ENCODE peak calls at places on chromosomes 16 and 17, in nine cellular contexts. L is lower leg skin, K is uterus, S is right lobe of liver, C is transverse colon, N is heart left ventricle, Y is sigmoid colon, Z is stomach, T is thyroid gland. B is an unnamed sample.

GRCh38 chr16:3509470-3509928 is 8.7 kb downstream of the CLUAP1 start:
- DNase-seq in T (no peak), N (no peak), Y (peak; percentile 59), K (no peak), C (peak; percentile 63), L (peak; percentile 88), Z (peak; percentile 49), S (peak; percentile 43), B (no peak)

GRCh38 chr17:36978810-36979584 is 30.2 kb downstream of the AATF start:
- DNase-seq in N (no peak), C (no peak), Y (no peak), K (no peak), L (no peak), Z (no peak), T (no peak), S (no peak), B (no peak)

GRCh38 chr17:48995871-48996695 is 1.1 kb upstream of the IGF2BP1 start:
- DNase-seq in N (no peak), Z (no peak), Y (no peak), C (no peak), L (peak; percentile 79), T (no peak), S (no peak), K (no peak), B (peak; percentile 84)

GRCh38 chr16:54145881-54146280 is 140.7 kb downstream of the IRX3 start:
- DNase-seq in Z (no peak), N (no peak), T (no peak), K (no peak), S (no peak), L (peak; percentile 31), Y (no peak), C (no peak), B (no peak)

GRCh38 chr17:50055055-50055425 is 870 bp upstream of the ITGA3 start:
- DNase-seq in Y (no peak), K (no peak), N (peak; percentile 29), T (peak; percentile 96), L (no peak), Z (peak; percentile 87), C (peak; percentile 87), S (peak; percentile 45), B (peak; percentile 88)

GRCh38 chr17:16988749-16989229 is 16.9 kb upstream of the TNFRSF13B start:
- DNase-seq in T (no peak), S (no peak), C (peak; percentile 36), L (peak; percentile 80), Z (no peak), Y (peak; percentile 60), N (no peak), K (no peak), B (no peak)

GRCh38 chr16:86476956-86477530 is 33.3 kb upstream of the FOXF1 start:
- DNase-seq in Y (no peak), C (no peak), T (no peak), K (peak; percentile 35), S (no peak), L (no peak), Z (no peak), N (no peak), B (no peak)

GRCh38 chr16:87206646-87207451 is 110.3 kb downstream of the C16orf95 start:
- DNase-seq in L (peak; percentile 39), C (no peak), T (no peak), K (no peak), Z (no peak), N (no peak), S (no peak), Y (no peak), B (no peak)

GRCh38 chr17:67439269-67439668 is 62.2 kb downstream of the PITPNC1 start:
- DNase-seq in T (no peak), C (no peak), K (no peak), S (no peak), N (no peak), Z (no peak), L (no peak), Y (no peak), B (no peak)

GRCh38 chr17:67440311-67441051 is 63.4 kb downstream of the PITPNC1 start:
- DNase-seq in N (no peak), Y (no peak), K (no peak), L (no peak), C (no peak), Z (no peak), S (no peak), T (no peak), B (no peak)

GRCh38 chr17:67438669-67439068 is 61.6 kb downstream of the PITPNC1 start:
- DNase-seq in T (no peak), C (no peak), L (no peak), S (no peak), N (no peak), Y (no peak), Z (no peak), K (no peak), B (no peak)

GRCh38 chr17:67442787-67443624 is 65.9 kb downstream of the PITPNC1 start:
- DNase-seq in C (no peak), L (peak; percentile 70), N (no peak), Z (no peak), T (no peak), S (no peak), Y (no peak), K (peak; percentile 20), B (no peak)

DNA sequence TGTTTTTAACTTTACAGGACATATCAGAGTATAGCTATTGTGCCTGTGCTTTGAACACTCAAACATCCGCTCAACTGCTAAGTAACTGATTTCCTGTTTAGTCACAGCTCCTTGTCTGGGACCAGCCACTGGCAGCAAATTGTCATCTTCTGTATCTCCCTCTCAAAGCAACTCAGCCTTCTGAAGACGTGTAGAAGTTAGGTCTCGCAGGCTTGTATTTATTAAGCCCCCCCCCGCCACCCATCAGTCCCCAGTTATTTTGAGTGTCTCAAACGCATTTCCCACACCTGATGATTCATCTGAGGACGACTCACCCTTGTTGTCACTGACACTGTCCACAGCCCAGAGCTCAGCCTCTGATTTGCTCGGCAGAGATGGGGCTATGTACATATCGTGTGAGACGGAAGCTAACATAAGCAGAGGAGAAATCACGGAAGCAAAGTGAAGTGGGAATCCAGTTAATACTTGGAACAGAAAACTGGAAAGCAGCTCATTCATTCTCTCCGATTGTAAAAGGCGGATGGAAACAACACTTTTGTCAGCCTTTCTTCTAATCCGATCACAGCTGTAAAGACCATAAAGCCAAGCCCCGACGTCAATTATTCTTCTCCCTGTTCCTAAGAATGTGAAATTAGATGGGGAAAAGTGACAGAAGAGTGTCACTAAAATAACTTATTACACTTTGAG is 64.1 kb downstream of the PITPNC1 start:
- DNase-seq in S (no peak), C (peak; percentile 40), N (no peak), T (peak; percentile 5), Z (no peak), K (peak; percentile 17), Y (no peak), L (peak; percentile 83), B (peak; percentile 44)
- H3K4me3 ChIP-seq in S (no peak overlapping the region), C (peak overlapping the region; percentile 30), N (no peak overlapping the region), T (no peak overlapping the region), Z (no peak overlapping the region), K (no peak overlapping the region), Y (peak overlapping the region; percentile 1), L (no peak overlapping the region), B (peak overlapping the region; percentile 21)

GRCh38 chr17:75763269-75763607 is 1.8 kb downstream of the GALK1 start:
- DNase-seq in S (no peak), T (no peak), Z (no peak), N (no peak), K (no peak), L (no peak), Y (peak; percentile 67), C (no peak), B (no peak)

GRCh38 chr17:75763613-75764416 is 1.2 kb downstream of the GALK1 start:
- DNase-seq in S (peak; percentile 59), Z (no peak), L (no peak), N (no peak), T (no peak), C (no peak), K (no peak), Y (no peak), B (no peak)

GRCh38 chr17:75765981-75766380 is 989 bp upstream of the GALK1 start:
- DNase-seq in N (no peak), C (no peak), Y (no peak), T (no peak), L (no peak), K (no peak), S (peak; percentile 46), Z (no peak), B (no peak)

GRCh38 chr17:75764417-75764710 is 628 bp downstream of the GALK1 start:
- DNase-seq in K (no peak), Z (no peak), Y (no peak), T (no peak), L (no peak), N (no peak), C (no peak), S (no peak), B (no peak)

DNA sequence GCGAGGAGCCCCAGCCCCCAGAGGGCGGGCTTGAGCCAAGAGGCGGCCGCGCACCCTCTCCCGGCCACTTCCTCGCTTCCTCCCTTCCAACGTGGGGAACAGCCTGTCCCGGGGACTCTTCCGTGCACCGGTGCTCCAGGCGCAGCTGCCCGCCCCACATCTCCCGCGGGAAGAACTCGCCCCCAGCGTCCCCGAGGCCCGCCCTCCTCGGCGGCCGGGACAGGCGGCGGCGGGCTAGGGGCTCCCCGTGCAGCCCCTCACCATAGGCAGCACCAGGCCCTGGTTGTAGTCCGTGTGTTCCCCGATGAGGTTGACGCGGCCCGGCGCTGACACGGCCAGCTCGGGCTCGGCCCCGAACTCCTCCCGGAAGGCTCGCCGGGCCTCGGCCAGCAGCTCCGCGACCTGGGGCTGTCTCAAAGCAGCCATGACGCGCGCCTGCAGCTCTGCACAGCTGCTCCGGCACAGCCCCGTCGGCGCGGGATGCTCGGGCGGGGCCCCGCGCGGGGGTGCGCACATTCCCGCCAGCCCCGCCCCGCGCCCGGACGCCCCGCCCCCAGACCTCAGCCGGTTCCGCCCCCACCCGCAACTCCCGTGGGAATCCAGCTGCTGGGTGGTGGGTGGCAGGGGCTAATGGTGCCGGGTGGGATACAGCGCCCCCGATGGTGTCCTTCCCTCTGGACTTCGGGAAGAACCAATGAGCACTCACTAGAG is at the start of gene GALK1:
- DNase-seq in K (peak; percentile 74), Y (peak; percentile 89), S (peak; percentile 81), C (peak; percentile 82), N (peak; percentile 84), Z (peak; percentile 79), T (peak; percentile 71), L (peak; percentile 95), B (peak; percentile 96)
- TF ChIP-seq POLR2A in K (no peak), Y (peak; percentile 22), S (peak; percentile 69), C (peak; percentile 55), N (no peak), Z (no peak), T (peak; percentile 55), L (no peak), B (peak; percentile 64)

GRCh38 chr16:73036074-73036826 is 11.7 kb downstream of the ZFHX3 start:
- DNase-seq in Y (no peak), N (no peak), T (peak; percentile 91), S (no peak), Z (no peak), K (no peak), L (no peak), C (no peak), B (no peak)

GRCh38 chr16:73033271-73033998 is 14.5 kb downstream of the ZFHX3 start:
- DNase-seq in K (no peak), L (no peak), N (no peak), Z (no peak), C (no peak), Y (no peak), T (peak; percentile 66), S (no peak), B (no peak)

GRCh38 chr16:73031155-73031866 is 16.6 kb downstream of the ZFHX3 start:
- DNase-seq in K (no peak), Y (peak; percentile 54), L (no peak), T (no peak), N (no peak), Z (no peak), S (no peak), C (no peak), B (no peak)

GRCh38 chr16:73034374-73034773 is 13.6 kb downstream of the ZFHX3 start:
- DNase-seq in L (no peak), T (no peak), N (no peak), Y (no peak), C (no peak), Z (no peak), K (no peak), S (no peak), B (no peak)

DNA sequence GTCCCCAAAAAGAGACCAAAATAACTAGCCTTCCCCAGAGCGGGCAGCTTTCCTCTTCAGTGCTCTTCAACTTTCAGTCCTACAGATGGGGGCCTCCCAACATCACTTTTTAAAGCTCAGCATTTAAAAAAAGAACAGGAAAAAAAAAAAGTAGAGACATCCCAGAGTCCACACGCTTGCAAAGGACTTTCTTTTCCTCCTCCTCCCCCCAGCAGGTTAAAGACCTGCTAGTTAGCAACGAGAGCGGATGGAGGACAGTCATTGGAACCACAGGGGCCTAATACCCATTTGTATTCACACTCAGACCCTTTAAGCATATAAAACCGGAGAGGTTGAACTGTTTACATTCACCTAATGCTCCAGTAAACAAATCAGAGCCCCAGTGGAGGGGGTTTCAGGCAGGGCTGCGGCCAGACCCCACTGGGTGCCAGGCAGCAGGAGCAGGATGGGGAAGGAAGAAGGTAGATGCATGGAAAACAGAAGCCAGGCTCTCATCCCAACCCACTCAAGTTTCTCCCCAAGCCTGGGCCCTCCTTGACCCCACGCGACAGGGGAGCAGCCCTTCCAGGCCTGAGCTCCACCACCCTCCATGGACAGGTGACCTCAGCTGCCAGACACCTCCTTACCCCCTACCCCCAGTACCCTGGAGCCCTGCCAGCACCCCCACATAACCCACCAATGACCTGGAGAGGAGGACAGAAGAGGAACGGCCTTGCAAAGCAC is 15.2 kb downstream of the ZFHX3 start:
- DNase-seq in S (no peak), Z (no peak), C (no peak), T (no peak), K (no peak), Y (no peak), N (no peak), L (no peak), B (no peak)
- H3K4me3 ChIP-seq in S (no peak overlapping the region), Z (no peak overlapping the region), C (no peak overlapping the region), T (no peak overlapping the region), K (no peak overlapping the region), Y (no peak overlapping the region), N (no peak overlapping the region), L (no peak overlapping the region), B (no peak overlapping the region)

GRCh38 chr16:29820730-29821662 is 734 bp downstream of the MVP start:
- DNase-seq in K (peak; percentile 63), T (peak; percentile 70), L (no peak), Z (peak; percentile 86), C (peak; percentile 91), Y (no peak), N (peak; percentile 56), S (peak; percentile 73), B (peak; percentile 47)

GRCh38 chr16:29821663-29822115 is 1.4 kb downstream of the MVP start:
- DNase-seq in T (peak; percentile 24), L (no peak), Z (peak; percentile 40), Y (no peak), C (peak; percentile 73), K (peak; percentile 62), N (peak; percentile 33), S (no peak), B (no peak)

GRCh38 chr16:29819506-29819905 is 756 bp upstream of the MVP start:
- DNase-seq in Z (no peak), C (peak; percentile 61), S (no peak), T (no peak), N (no peak), K (no peak), Y (no peak), L (no peak), B (peak; percentile 65)

GRCh38 chr16:29818082-29818481 is 2.1 kb downstream of the PAGR1 start:
- DNase-seq in N (no peak), K (no peak), Y (no peak), T (no peak), L (no peak), Z (no peak), S (no peak), C (no peak), B (no peak)

DNA sequence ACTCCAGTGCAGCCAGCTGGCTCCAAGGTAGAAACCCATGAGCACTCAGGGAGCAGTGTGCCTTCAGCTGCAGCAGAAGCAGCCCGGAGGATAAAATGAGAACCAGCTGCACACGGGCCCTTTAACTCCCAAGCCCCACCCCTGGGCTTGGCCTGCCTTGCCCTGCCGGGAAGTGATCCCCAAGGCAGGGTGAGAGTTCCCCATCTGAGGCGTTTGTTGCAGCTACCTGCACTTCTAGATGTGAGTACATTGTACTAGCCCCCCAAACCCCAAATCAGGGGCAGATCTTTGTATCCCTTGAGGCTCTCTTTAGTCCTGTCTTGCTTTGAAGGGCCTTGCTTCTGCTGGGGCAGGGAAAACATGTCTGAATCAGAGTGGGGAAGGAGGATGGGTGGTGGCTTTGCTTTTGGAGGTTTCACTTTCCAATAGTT is at the start of gene MVP:
- DNase-seq in S (peak; percentile 84), N (peak; percentile 82), C (peak; percentile 87), L (no peak), K (peak; percentile 61), Y (peak; percentile 89), Z (peak; percentile 78), T (peak; percentile 76), B (peak; percentile 92)
- TF ChIP-seq POLR2A in S (peak; percentile 36), N (no peak), C (peak; percentile 86), L (no peak), K (peak; percentile 25), Y (no peak), Z (no peak), T (peak; percentile 34), B (peak; percentile 81)